ENCODE peak calls at places on chromosomes 5 and 9, in six cellular contexts. K, I, F, A, W and O are unnamed samples.

GRCh38 chr9:33466565-33467495 is 6.9 kb downstream of the NOL6 start:
- DNase-seq in K (no peak), I (peak), F (no peak), A (peak), W (peak), O (peak)

GRCh38 chr5:148186248-148187003 is 16.4 kb upstream of the SPINK6 start:
- DNase-seq in K (no peak), I (no peak), F (peak), A (peak), W (no peak), O (no peak)

GRCh38 chr9:38048319-38048969 is 20.6 kb downstream of the SHB start:
- DNase-seq in K (no peak), I (no peak), F (peak), A (peak), W (no peak), O (no peak)

GRCh38 chr9:129101279-129101678 is 9.3 kb downstream of the CRAT start:
- DNase-seq in K (no peak), I (no peak), F (no peak), A (no peak), W (no peak), O (no peak)

GRCh38 chr5:51621156-51621555 is 237.9 kb downstream of the ISL1 start:
- DNase-seq in K (no peak), I (no peak), F (no peak), A (no peak), W (no peak), O (no peak)

GRCh38 chr5:41071975-41072374 is 833 bp upstream of the MROH2B start:
- DNase-seq in K (no peak), I (no peak), F (no peak), A (peak), W (no peak), O (no peak)

GRCh38 chr9:18666987-18667772 is 193.2 kb downstream of the ADAMTSL1 start:
- DNase-seq in K (no peak), I (no peak), F (peak), A (peak), W (no peak), O (no peak)

GRCh38 chr5:146940295-146940694 is 61.7 kb upstream of the PPP2R2B start:
- DNase-seq in K (no peak), I (no peak), F (no peak), A (no peak), W (no peak), O (no peak)

GRCh38 chr5:14534773-14535172 is 46.8 kb upstream of the OTULINL start:
- DNase-seq in K (peak), I (no peak), F (no peak), A (no peak), W (no peak), O (no peak)

GRCh38 chr5:180723936-180724335 is 15.9 kb downstream of the OR2Y1 start:
- DNase-seq in K (no peak), I (no peak), F (no peak), A (no peak), W (no peak), O (no peak)
- TF ChIP-seq CTCF in K (no peak), I (no peak), F (no peak), A (no peak), W (no peak), O (no peak)

GRCh38 chr5:124521461-124522230 is 224.8 kb downstream of the ZNF608 start:
- DNase-seq in K (no peak), I (no peak), F (no peak), A (no peak), W (no peak), O (no peak)

GRCh38 chr5:124516567-124516966 is 229.9 kb downstream of the ZNF608 start:
- DNase-seq in K (no peak), I (no peak), F (no peak), A (no peak), W (no peak), O (no peak)

GRCh38 chr5:124515494-124516222 is 230.8 kb downstream of the ZNF608 start:
- DNase-seq in K (no peak), I (no peak), F (no peak), A (no peak), W (no peak), O (no peak)

GRCh38 chr5:124514966-124515365 is 231.5 kb downstream of the ZNF608 start:
- DNase-seq in K (no peak), I (no peak), F (no peak), A (no peak), W (no peak), O (no peak)

DNA sequence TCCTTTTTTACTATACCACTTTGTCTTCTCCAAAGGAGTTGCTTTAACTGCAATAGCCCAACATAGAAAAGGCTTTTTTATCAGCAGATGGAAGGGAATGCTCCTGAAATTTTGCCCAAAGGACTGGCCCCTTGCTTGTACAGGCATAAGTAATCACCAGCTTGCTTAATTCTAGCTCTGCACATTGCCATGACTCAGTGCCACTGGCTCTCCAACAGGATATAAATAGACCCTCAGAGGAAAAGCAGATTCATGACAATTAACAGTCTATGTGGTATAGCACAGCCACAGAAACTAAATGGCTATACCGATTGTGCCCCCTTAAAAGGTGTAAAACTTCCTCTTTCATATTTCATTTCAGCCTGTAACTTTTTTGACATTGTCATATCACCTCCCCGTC is 227.0 kb downstream of the ZNF608 start:
- DNase-seq in K (peak), I (no peak), F (peak), A (peak), W (no peak), O (no peak)
- TF ChIP-seq CTCF in K (no peak), I (no peak), F (no peak), A (no peak), W (no peak), O (no peak)

GRCh38 chr9:83196946-83197345 is 134.0 kb upstream of the RASEF start:
- DNase-seq in K (no peak), I (no peak), F (no peak), A (no peak), W (no peak), O (no peak)

GRCh38 chr9:83197611-83198010 is 134.7 kb upstream of the RASEF start:
- DNase-seq in K (no peak), I (no peak), F (no peak), A (no peak), W (no peak), O (no peak)

GRCh38 chr9:83198336-83198735 is 135.4 kb upstream of the RASEF start:
- DNase-seq in K (no peak), I (no peak), F (no peak), A (no peak), W (no peak), O (no peak)

GRCh38 chr9:83200531-83200930 is 137.6 kb upstream of the RASEF start:
- DNase-seq in K (no peak), I (no peak), F (no peak), A (no peak), W (no peak), O (no peak)

DNA sequence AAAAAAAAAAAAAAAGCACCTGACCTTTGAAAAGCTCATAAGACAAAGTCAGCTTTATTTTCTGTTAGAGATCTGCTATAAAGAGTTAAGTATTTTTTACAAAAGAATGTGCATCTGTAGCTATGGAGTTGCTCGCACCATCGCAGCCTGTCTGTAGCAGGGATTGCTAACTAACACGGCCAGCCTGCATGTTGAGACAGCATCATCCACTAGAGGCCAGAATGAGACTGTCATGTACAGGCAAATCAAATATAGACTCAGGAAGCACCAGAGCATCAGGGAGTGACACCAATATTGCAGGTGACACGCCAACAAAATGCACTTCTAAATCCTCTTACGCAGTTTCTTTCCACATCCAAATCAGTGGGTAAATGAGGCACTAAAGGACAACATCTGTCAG is 136.3 kb upstream of the RASEF start:
- DNase-seq in K (no peak), I (no peak), F (peak), A (peak), W (no peak), O (no peak)
- TF ChIP-seq CTCF in K (peak), I (peak), F (peak), A (peak), W (peak), O (no peak)

GRCh38 chr9:74942801-74943200 is 9.9 kb downstream of the C9orf40 start:
- DNase-seq in K (no peak), I (no peak), F (no peak), A (peak), W (no peak), O (no peak)

GRCh38 chr9:74935008-74935407 is 17.7 kb downstream of the C9orf40 start:
- DNase-seq in K (no peak), I (no peak), F (no peak), A (peak), W (no peak), O (no peak)

DNA sequence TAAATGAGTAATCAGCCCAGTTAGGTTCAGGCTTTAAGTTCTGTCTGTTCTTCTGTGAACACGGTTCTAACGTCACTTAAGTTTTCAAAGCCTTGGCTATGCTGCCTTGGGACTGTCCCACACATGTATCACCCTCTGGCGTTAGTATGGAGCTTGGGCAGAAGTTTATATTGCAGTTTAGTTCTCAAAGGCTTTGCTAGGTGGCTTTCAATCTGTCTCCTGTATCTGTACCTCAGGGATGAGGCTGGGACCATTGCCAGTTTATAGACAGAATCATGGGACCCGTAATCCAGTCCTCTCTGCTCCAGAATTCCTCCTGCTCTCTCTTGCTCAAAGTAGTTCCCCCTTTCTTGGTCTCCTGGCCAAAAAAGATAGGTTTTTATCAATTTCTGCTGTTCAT is 12.1 kb downstream of the C9orf40 start:
- DNase-seq in K (no peak), I (no peak), F (no peak), A (peak), W (no peak), O (no peak)
- TF ChIP-seq CTCF in K (no peak), I (no peak), F (no peak), A (no peak), W (no peak), O (no peak)

GRCh38 chr5:109409844-109410388 is at the start of gene PJA2:
- DNase-seq in K (peak), I (peak), F (peak), A (peak), W (peak), O (peak)

GRCh38 chr5:109411175-109411514 is 1.4 kb upstream of the PJA2 start:
- DNase-seq in K (no peak), I (no peak), F (no peak), A (no peak), W (no peak), O (no peak)

GRCh38 chr5:109409061-109409843 is 522 bp downstream of the PJA2 start:
- DNase-seq in K (peak), I (peak), F (peak), A (peak), W (peak), O (peak)

GRCh38 chr5:109411627-109412026 is 1.9 kb upstream of the PJA2 start:
- DNase-seq in K (no peak), I (no peak), F (peak), A (peak), W (no peak), O (no peak)

DNA sequence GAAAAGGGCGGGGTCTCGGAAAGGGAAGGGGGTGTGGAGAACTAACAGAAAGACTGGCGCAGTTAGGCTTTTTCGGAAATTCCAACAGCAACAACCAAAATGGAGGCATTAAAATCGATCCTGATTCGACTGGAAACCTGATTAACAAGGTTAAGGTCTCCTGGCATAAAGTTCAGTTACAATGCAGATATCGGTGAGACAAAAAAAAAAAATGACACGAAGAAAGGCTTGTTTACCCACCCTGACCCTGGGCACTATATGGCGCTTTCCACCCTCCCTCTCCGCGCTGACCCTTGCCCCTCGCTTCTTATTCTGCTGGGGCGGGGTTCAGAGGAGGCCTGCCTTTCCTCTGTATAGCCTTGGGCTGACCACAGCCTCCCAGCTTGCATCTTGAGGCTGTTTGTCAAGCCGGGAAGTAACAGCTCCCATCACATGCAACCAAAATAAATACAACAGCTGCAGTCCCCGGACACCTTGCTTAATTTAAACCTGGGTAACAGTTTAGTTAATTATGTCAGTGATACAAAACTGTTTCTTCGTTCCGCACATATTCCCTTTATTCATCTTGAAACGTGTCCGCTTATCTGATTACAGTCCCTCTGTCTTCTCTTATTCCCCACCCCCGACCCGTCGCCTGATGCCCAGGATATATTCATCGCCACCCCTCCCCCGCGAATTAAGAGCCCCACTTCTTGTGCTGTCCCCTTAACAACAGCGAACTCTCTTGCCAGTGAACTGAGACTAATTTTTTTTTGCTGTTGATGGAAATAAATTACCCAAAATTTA is 808 bp upstream of the PJA2 start:
- DNase-seq in K (peak), I (peak), F (peak), A (peak), W (peak), O (peak)
- TF ChIP-seq CTCF in K (no peak), I (no peak), F (no peak), A (no peak), W (peak), O (no peak)

GRCh38 chr5:73290242-73290641 is 117.2 kb downstream of the TMEM174 start:
- DNase-seq in K (no peak), I (no peak), F (no peak), A (no peak), W (no peak), O (no peak)
- TF ChIP-seq CTCF in K (no peak), I (no peak), F (no peak), A (no peak), W (no peak), O (no peak)